ENCODE peak calls at places on chromosomes 3 and 15, in six cellular contexts. B is colonic mucosa; T is GM12892; M is nephron progenitor cell; W is COR-L47; E is activated CD4-positive, alpha-beta T cell treated with anti-CD3 and anti-CD28 coated beads, Interleukin-2, amount 10 ng/mL, durations not matched to agents 7 days and 5 days. J is an unnamed sample.

GRCh38 chr3:115156255-115156654 is 9.2 kb upstream of the ZBTB20 start:
- DNase-seq in B (no peak), T (no peak), M (no peak), W (no peak), E (no peak), J (no peak)

GRCh38 chr15:73346735-73347312 is 21.9 kb downstream of the HCN4 start:
- DNase-seq in B (peak), T (no peak), M (peak), W (no peak), E (peak), J (peak)

GRCh38 chr3:118128886-118129285 is 905.8 kb downstream of the IGSF11 start:
- DNase-seq in B (no peak), T (no peak), M (no peak), W (no peak), E (no peak), J (peak)

GRCh38 chr3:50516048-50516871 is 12.8 kb upstream of the CACNA2D2 start:
- DNase-seq in B (peak), T (no peak), M (peak), W (no peak), E (no peak), J (no peak)

GRCh38 chr3:123028233-123028828 is 768 bp upstream of the SEMA5B start:
- DNase-seq in B (peak), T (peak), M (peak), W (peak), E (peak), J (peak)

GRCh38 chr3:46861293-46861995 is 1.8 kb downstream of the MYL3 start:
- DNase-seq in B (no peak), T (no peak), M (peak), W (no peak), E (no peak), J (no peak)

GRCh38 chr15:38864122-38864521 is 299.5 kb upstream of the RASGRP1 start:
- DNase-seq in B (no peak), T (no peak), M (no peak), W (no peak), E (no peak), J (no peak)

GRCh38 chr3:142947352-142947751 is 16.1 kb downstream of the PAQR9 start:
- DNase-seq in B (no peak), T (no peak), M (no peak), W (no peak), E (no peak), J (no peak)

GRCh38 chr15:61657461-61657860 is 402.8 kb downstream of the VPS13C start:
- DNase-seq in B (no peak), T (no peak), M (no peak), W (no peak), E (no peak), J (no peak)

GRCh38 chr3:105274958-105275357 is 91.8 kb upstream of the ALCAM start:
- DNase-seq in B (no peak), T (no peak), M (no peak), W (no peak), E (no peak), J (peak)

GRCh38 chr3:134330895-134331810 is 43.1 kb downstream of the AMOTL2 start:
- DNase-seq in B (no peak), T (no peak), M (no peak), W (no peak), E (no peak), J (no peak)

GRCh38 chr15:38991126-38991525 is 426.5 kb upstream of the RASGRP1 start:
- DNase-seq in B (no peak), T (no peak), M (no peak), W (no peak), E (no peak), J (peak)

GRCh38 chr3:117168896-117169295 is 459.3 kb downstream of the TUSC7 start:
- DNase-seq in B (no peak), T (no peak), M (no peak), W (no peak), E (no peak), J (no peak)

GRCh38 chr15:84892786-84893307 is 8.4 kb downstream of the SLC28A1 start:
- DNase-seq in B (no peak), T (no peak), M (no peak), W (no peak), E (no peak), J (no peak)

GRCh38 chr3:107745354-107745753 is 222.6 kb downstream of the BBX start:
- DNase-seq in B (no peak), T (no peak), M (no peak), W (no peak), E (no peak), J (no peak)

GRCh38 chr3:174498638-174499037 is 360.5 kb upstream of the NAALADL2 start:
- DNase-seq in B (no peak), T (no peak), M (no peak), W (no peak), E (no peak), J (no peak)

GRCh38 chr3:4812509-4812908 is 166.7 kb upstream of the BHLHE40 start:
- DNase-seq in B (no peak), T (no peak), M (no peak), W (no peak), E (no peak), J (no peak)

GRCh38 chr15:49827311-49827710 is 206.5 kb downstream of the DTWD1 start:
- DNase-seq in B (no peak), T (no peak), M (no peak), W (no peak), E (no peak), J (no peak)

GRCh38 chr15:56077071-56077470 is 83.7 kb upstream of the NEDD4 start:
- DNase-seq in B (no peak), T (no peak), M (no peak), W (no peak), E (no peak), J (no peak)

GRCh38 chr3:187085933-187086332 is 53.4 kb downstream of the RPL39L start:
- DNase-seq in B (no peak), T (no peak), M (no peak), W (no peak), E (no peak), J (no peak)

GRCh38 chr3:86990734-86991481 is at the start of gene VGLL3:
- DNase-seq in B (peak), T (no peak), M (peak), W (peak), E (no peak), J (peak)

GRCh38 chr3:78268716-78269668 is 1229.1 kb downstream of the ROBO2 start:
- DNase-seq in B (no peak), T (no peak), M (no peak), W (no peak), E (no peak), J (no peak)

GRCh38 chr15:66670698-66671580 is 31.1 kb upstream of the SMAD6 start:
- DNase-seq in B (peak), T (no peak), M (peak), W (peak), E (no peak), J (no peak)

GRCh38 chr3:187880438-187880837 is 135.2 kb upstream of the BCL6 start:
- DNase-seq in B (no peak), T (no peak), M (no peak), W (no peak), E (no peak), J (no peak)

GRCh38 chr3:21621396-21621695 is 129.7 kb downstream of the ZNF385D start:
- DNase-seq in B (no peak), T (no peak), M (no peak), W (no peak), E (no peak), J (peak)

GRCh38 chr3:14989943-14990753 is 42.8 kb downstream of the NR2C2 start:
- DNase-seq in B (no peak), T (no peak), M (peak), W (no peak), E (no peak), J (no peak)

GRCh38 chr3:100268156-100268555 is 7.4 kb downstream of the TBC1D23 start:
- DNase-seq in B (no peak), T (no peak), M (no peak), W (no peak), E (no peak), J (no peak)

J was measured in skeletal muscle cell.